ENCODE peak calls at places on chromosome 18, in nine cellular contexts. One of them, this sample, is unnamed. For H3K4me1, the result is how much of the 10 kb centered on the place peaks cover.

GRCh38 chr18:31835528-31836138 is 75.0 kb upstream of the SLC25A52 start:
- DNase-seq in SK-N-SH: no peak
- DNase-seq in aorta: no peak
- DNase-seq in CD4-positive, alpha-beta memory T cell: no peak
- DNase-seq in NT2/D1: no peak
- DNase-seq in A549: no peak
- DNase-seq in adrenal gland: no peak
- DNase-seq in H9: no peak
- DNase-seq in GM23248: peak
- DNase-seq in this sample: no peak

GRCh38 chr18:3683483-3683882 is 233.5 kb downstream of the TGIF1 start:
- DNase-seq in SK-N-SH: no peak
- DNase-seq in adrenal gland: no peak
- DNase-seq in CD4-positive, alpha-beta memory T cell: no peak
- DNase-seq in aorta: no peak
- DNase-seq in H9: no peak
- DNase-seq in A549: no peak
- DNase-seq in GM23248: peak
- DNase-seq in NT2/D1: no peak
- DNase-seq in this sample: no peak

GRCh38 chr18:34039194-34039593 is 185.5 kb downstream of the NOL4 start:
- DNase-seq in NT2/D1: no peak
- DNase-seq in CD4-positive, alpha-beta memory T cell: no peak
- DNase-seq in GM23248: no peak
- DNase-seq in aorta: no peak
- DNase-seq in H9: no peak
- DNase-seq in SK-N-SH: no peak
- DNase-seq in adrenal gland: no peak
- DNase-seq in A549: no peak
- DNase-seq in this sample: no peak

GRCh38 chr18:78213365-78213994 is 766.1 kb upstream of the SALL3 start:
- DNase-seq in GM23248: no peak
- DNase-seq in A549: no peak
- DNase-seq in aorta: no peak
- DNase-seq in CD4-positive, alpha-beta memory T cell: no peak
- DNase-seq in SK-N-SH: no peak
- DNase-seq in adrenal gland: peak
- DNase-seq in NT2/D1: no peak
- DNase-seq in H9: no peak
- DNase-seq in this sample: peak

GRCh38 chr18:74604774-74605173 is 7.1 kb downstream of the ZNF407 start:
- DNase-seq in A549: no peak
- DNase-seq in adrenal gland: no peak
- DNase-seq in NT2/D1: no peak
- DNase-seq in SK-N-SH: no peak
- DNase-seq in CD4-positive, alpha-beta memory T cell: no peak
- DNase-seq in GM23248: peak
- DNase-seq in aorta: no peak
- DNase-seq in H9: no peak
- DNase-seq in this sample: no peak

GRCh38 chr18:22280453-22280750 is 111.0 kb downstream of the GATA6 start:
- DNase-seq in GM23248: peak
- DNase-seq in A549: no peak
- DNase-seq in H9: no peak
- DNase-seq in SK-N-SH: no peak
- DNase-seq in adrenal gland: no peak
- DNase-seq in aorta: no peak
- DNase-seq in CD4-positive, alpha-beta memory T cell: no peak
- DNase-seq in NT2/D1: no peak
- DNase-seq in this sample: no peak

GRCh38 chr18:47749195-47749973 is 181.1 kb downstream of the SMAD2 start:
- DNase-seq in aorta: peak
- DNase-seq in A549: peak
- DNase-seq in adrenal gland: peak
- DNase-seq in NT2/D1: peak
- DNase-seq in SK-N-SH: peak
- DNase-seq in H9: peak
- DNase-seq in GM23248: peak
- DNase-seq in CD4-positive, alpha-beta memory T cell: peak
- DNase-seq in this sample: peak

GRCh38 chr18:31551883-31552282 is 39.8 kb upstream of the TTR start:
- DNase-seq in aorta: no peak
- DNase-seq in H9: no peak
- DNase-seq in SK-N-SH: no peak
- DNase-seq in CD4-positive, alpha-beta memory T cell: no peak
- DNase-seq in A549: no peak
- DNase-seq in GM23248: no peak
- DNase-seq in NT2/D1: no peak
- DNase-seq in adrenal gland: no peak
- DNase-seq in this sample: no peak

GRCh38 chr18:28177828-28178635 is 1.1 kb upstream of the CDH2 start:
- DNase-seq in adrenal gland: peak
- DNase-seq in aorta: peak
- DNase-seq in NT2/D1: no peak
- DNase-seq in GM23248: peak
- DNase-seq in H9: peak
- DNase-seq in CD4-positive, alpha-beta memory T cell: no peak
- DNase-seq in A549: peak
- DNase-seq in SK-N-SH: peak
- DNase-seq in this sample: peak

GRCh38 chr18:12015697-12016062 is 34.4 kb downstream of the IMPA2 start:
- DNase-seq in SK-N-SH: no peak
- DNase-seq in aorta: no peak
- DNase-seq in adrenal gland: no peak
- DNase-seq in GM23248: peak
- DNase-seq in H9: no peak
- DNase-seq in NT2/D1: no peak
- DNase-seq in A549: no peak
- DNase-seq in CD4-positive, alpha-beta memory T cell: no peak
- DNase-seq in this sample: peak

GRCh38 chr18:54828290-54828871 is at the start of gene RAB27B:
- DNase-seq in A549: peak
- DNase-seq in H9: peak
- DNase-seq in SK-N-SH: peak
- DNase-seq in aorta: peak
- DNase-seq in GM23248: peak
- DNase-seq in NT2/D1: peak
- DNase-seq in CD4-positive, alpha-beta memory T cell: peak
- DNase-seq in adrenal gland: peak
- DNase-seq in this sample: peak

GRCh38 chr18:74951165-74951760 is 257.7 kb downstream of the PTGR3 start:
- DNase-seq in H9: no peak
- DNase-seq in adrenal gland: peak
- DNase-seq in CD4-positive, alpha-beta memory T cell: peak
- DNase-seq in NT2/D1: no peak
- DNase-seq in GM23248: peak
- DNase-seq in aorta: peak
- DNase-seq in A549: peak
- DNase-seq in SK-N-SH: no peak
- DNase-seq in this sample: no peak

GRCh38 chr18:28036481-28036880 is 140.4 kb downstream of the CDH2 start:
- DNase-seq in aorta: no peak
- DNase-seq in CD4-positive, alpha-beta memory T cell: no peak
- DNase-seq in adrenal gland: no peak
- DNase-seq in A549: no peak
- DNase-seq in H9: no peak
- DNase-seq in NT2/D1: no peak
- DNase-seq in GM23248: no peak
- DNase-seq in SK-N-SH: no peak
- DNase-seq in this sample: no peak

GRCh38 chr18:52395146-52395852 is 55.3 kb downstream of the DCC start:
- DNase-seq in SK-N-SH: no peak
- DNase-seq in adrenal gland: no peak
- DNase-seq in CD4-positive, alpha-beta memory T cell: no peak
- DNase-seq in NT2/D1: no peak
- DNase-seq in H9: no peak
- DNase-seq in aorta: no peak
- DNase-seq in GM23248: no peak
- DNase-seq in A549: no peak
- DNase-seq in this sample: no peak

GRCh38 chr18:70046796-70047195 is 99.1 kb upstream of the CD226 start:
- DNase-seq in aorta: no peak
- DNase-seq in CD4-positive, alpha-beta memory T cell: no peak
- DNase-seq in NT2/D1: no peak
- DNase-seq in GM23248: peak
- DNase-seq in SK-N-SH: no peak
- DNase-seq in adrenal gland: no peak
- DNase-seq in H9: no peak
- DNase-seq in A549: no peak
- DNase-seq in this sample: no peak

GRCh38 chr18:63869851-63870250 is 17.7 kb upstream of the SERPINB2 start:
- DNase-seq in adrenal gland: no peak
- DNase-seq in aorta: no peak
- DNase-seq in NT2/D1: no peak
- DNase-seq in H9: no peak
- DNase-seq in A549: no peak
- DNase-seq in GM23248: peak
- DNase-seq in CD4-positive, alpha-beta memory T cell: no peak
- DNase-seq in SK-N-SH: no peak
- DNase-seq in this sample: no peak

GRCh38 chr18:5527603-5528002 is 16.2 kb downstream of the EPB41L3 start:
- DNase-seq in adrenal gland: no peak
- DNase-seq in NT2/D1: no peak
- DNase-seq in GM23248: peak
- DNase-seq in SK-N-SH: no peak
- DNase-seq in aorta: peak
- DNase-seq in CD4-positive, alpha-beta memory T cell: no peak
- DNase-seq in A549: no peak
- DNase-seq in H9: no peak
- DNase-seq in this sample: peak

GRCh38 chr18:58212274-58212673 is 168.2 kb downstream of the NEDD4L start:
- DNase-seq in SK-N-SH: no peak
- DNase-seq in NT2/D1: no peak
- DNase-seq in adrenal gland: no peak
- DNase-seq in GM23248: no peak
- DNase-seq in A549: no peak
- DNase-seq in CD4-positive, alpha-beta memory T cell: no peak
- DNase-seq in aorta: no peak
- DNase-seq in H9: no peak
- DNase-seq in this sample: no peak
- H3K4me1 ChIP-seq in SK-N-SH: under half
- H3K4me1 ChIP-seq in NT2/D1: under half
- H3K4me1 ChIP-seq in adrenal gland: under half
- H3K4me1 ChIP-seq in GM23248: half or more
- H3K4me1 ChIP-seq in A549: under half
- H3K4me1 ChIP-seq in CD4-positive, alpha-beta memory T cell: under half
- H3K4me1 ChIP-seq in aorta: under half
- H3K4me1 ChIP-seq in H9: under half
- H3K4me1 ChIP-seq in this sample: under half

DNA sequence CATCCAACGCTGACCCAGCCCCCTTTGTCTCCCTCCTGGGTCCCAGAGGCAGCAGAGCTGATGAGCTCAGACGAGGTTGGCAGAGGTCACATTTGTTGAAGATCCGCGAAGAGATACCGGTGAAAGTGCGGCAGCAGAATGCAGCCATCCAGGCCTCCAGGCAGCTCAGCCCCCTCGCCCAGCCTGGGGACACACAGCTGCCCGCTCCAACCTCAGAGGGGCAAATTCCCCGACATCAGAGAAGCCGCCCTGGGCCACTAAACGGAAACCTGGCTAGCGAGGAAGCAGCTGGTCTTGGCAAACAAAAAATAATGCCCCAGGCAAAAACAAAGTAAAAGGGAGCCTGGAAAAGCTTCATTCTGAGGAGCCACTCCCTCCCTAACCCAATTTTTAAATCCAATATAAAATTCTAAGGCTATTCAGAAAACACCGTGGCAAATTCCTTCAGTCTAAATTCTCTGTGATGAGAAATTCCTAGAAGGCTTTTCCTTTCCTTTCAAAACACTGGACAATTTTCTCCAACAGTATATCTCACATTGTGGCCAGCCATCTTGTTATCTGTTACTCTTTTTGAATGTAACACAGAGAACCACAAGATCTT is 262.4 kb downstream of the SS18 start:
- DNase-seq in A549: no peak
- DNase-seq in SK-N-SH: peak
- DNase-seq in NT2/D1: no peak
- DNase-seq in CD4-positive, alpha-beta memory T cell: no peak
- DNase-seq in aorta: no peak
- DNase-seq in H9: peak
- DNase-seq in GM23248: peak
- DNase-seq in adrenal gland: no peak
- DNase-seq in this sample: no peak
- H3K4me1 ChIP-seq in A549: under half
- H3K4me1 ChIP-seq in SK-N-SH: under half
- H3K4me1 ChIP-seq in NT2/D1: under half
- H3K4me1 ChIP-seq in CD4-positive, alpha-beta memory T cell: under half
- H3K4me1 ChIP-seq in aorta: under half
- H3K4me1 ChIP-seq in H9: under half
- H3K4me1 ChIP-seq in GM23248: under half
- H3K4me1 ChIP-seq in adrenal gland: under half
- H3K4me1 ChIP-seq in this sample: under half

GRCh38 chr18:61738488-61738887 is 154.3 kb downstream of the RNF152 start:
- DNase-seq in CD4-positive, alpha-beta memory T cell: no peak
- DNase-seq in adrenal gland: peak
- DNase-seq in NT2/D1: no peak
- DNase-seq in A549: no peak
- DNase-seq in SK-N-SH: no peak
- DNase-seq in H9: no peak
- DNase-seq in GM23248: peak
- DNase-seq in aorta: no peak
- DNase-seq in this sample: no peak

GRCh38 chr18:61738042-61738441 is 154.8 kb downstream of the RNF152 start:
- DNase-seq in aorta: no peak
- DNase-seq in NT2/D1: no peak
- DNase-seq in SK-N-SH: no peak
- DNase-seq in H9: no peak
- DNase-seq in A549: no peak
- DNase-seq in GM23248: no peak
- DNase-seq in adrenal gland: no peak
- DNase-seq in CD4-positive, alpha-beta memory T cell: no peak
- DNase-seq in this sample: no peak

GRCh38 chr18:61743775-61744531 is 148.9 kb downstream of the RNF152 start:
- DNase-seq in aorta: no peak
- DNase-seq in SK-N-SH: no peak
- DNase-seq in NT2/D1: no peak
- DNase-seq in adrenal gland: peak
- DNase-seq in GM23248: peak
- DNase-seq in CD4-positive, alpha-beta memory T cell: no peak
- DNase-seq in A549: no peak
- DNase-seq in H9: no peak
- DNase-seq in this sample: peak

GRCh38 chr18:61742555-61743429 is 150.0 kb downstream of the RNF152 start:
- DNase-seq in H9: no peak
- DNase-seq in aorta: peak
- DNase-seq in A549: no peak
- DNase-seq in CD4-positive, alpha-beta memory T cell: no peak
- DNase-seq in SK-N-SH: no peak
- DNase-seq in NT2/D1: no peak
- DNase-seq in adrenal gland: peak
- DNase-seq in GM23248: no peak
- DNase-seq in this sample: peak

GRCh38 chr18:61741881-61742280 is 150.9 kb downstream of the RNF152 start:
- DNase-seq in A549: no peak
- DNase-seq in aorta: no peak
- DNase-seq in H9: no peak
- DNase-seq in GM23248: peak
- DNase-seq in adrenal gland: no peak
- DNase-seq in CD4-positive, alpha-beta memory T cell: no peak
- DNase-seq in SK-N-SH: no peak
- DNase-seq in NT2/D1: no peak
- DNase-seq in this sample: no peak
- H3K4me1 ChIP-seq in A549: under half
- H3K4me1 ChIP-seq in aorta: under half
- H3K4me1 ChIP-seq in H9: under half
- H3K4me1 ChIP-seq in GM23248: under half
- H3K4me1 ChIP-seq in adrenal gland: under half
- H3K4me1 ChIP-seq in CD4-positive, alpha-beta memory T cell: under half
- H3K4me1 ChIP-seq in SK-N-SH: under half
- H3K4me1 ChIP-seq in NT2/D1: under half
- H3K4me1 ChIP-seq in this sample: half or more

GRCh38 chr18:9704233-9705118 is 3.6 kb upstream of the RAB31 start:
- DNase-seq in aorta: no peak
- DNase-seq in CD4-positive, alpha-beta memory T cell: no peak
- DNase-seq in H9: no peak
- DNase-seq in A549: no peak
- DNase-seq in NT2/D1: no peak
- DNase-seq in GM23248: peak
- DNase-seq in SK-N-SH: no peak
- DNase-seq in adrenal gland: no peak
- DNase-seq in this sample: no peak
- H3K4me1 ChIP-seq in aorta: under half
- H3K4me1 ChIP-seq in CD4-positive, alpha-beta memory T cell: under half
- H3K4me1 ChIP-seq in H9: under half
- H3K4me1 ChIP-seq in A549: under half
- H3K4me1 ChIP-seq in NT2/D1: under half
- H3K4me1 ChIP-seq in GM23248: under half
- H3K4me1 ChIP-seq in SK-N-SH: under half
- H3K4me1 ChIP-seq in adrenal gland: under half
- H3K4me1 ChIP-seq in this sample: under half